ENCODE peak calls at places on chromosome 15, in four cellular contexts. X is CD4-positive, alpha-beta T cell; S is GM23338; U is CD8-positive, alpha-beta T cell. W is an unnamed sample.

GRCh38 chr15:39976291-39977274 is 42.7 kb downstream of the EIF2AK4 start:
- DNase-seq in S (peak), U (no peak), X (no peak), W (peak)

GRCh38 chr15:64163662-64164362 is 990 bp upstream of the PPIB start:
- DNase-seq in S (peak), U (no peak), X (no peak), W (no peak)

GRCh38 chr15:61997786-61998185 is 62.5 kb downstream of the VPS13C start:
- DNase-seq in U (no peak), S (no peak), X (no peak), W (no peak)

GRCh38 chr15:41627204-41627603 is 33.0 kb upstream of the MGA start:
- DNase-seq in X (no peak), U (no peak), S (no peak), W (no peak)

GRCh38 chr15:74130089-74130848 is at the start of gene ISLR2:
- DNase-seq in S (peak), U (no peak), X (no peak), W (no peak)

GRCh38 chr15:25719101-25719985 is 143.8 kb downstream of the ATP10A start:
- DNase-seq in U (no peak), S (no peak), X (no peak), W (no peak)

GRCh38 chr15:85168642-85169173 is 187.1 kb downstream of the PDE8A start:
- DNase-seq in X (peak), S (peak), U (peak), W (no peak)

GRCh38 chr15:86515625-86516024 is 436.0 kb downstream of the AGBL1 start:
- DNase-seq in S (no peak), X (no peak), U (no peak), W (no peak)

GRCh38 chr15:77614251-77614806 is 18.4 kb downstream of the LINGO1 start:
- DNase-seq in X (no peak), U (no peak), S (no peak), W (no peak)

GRCh38 chr15:77607894-77608261 is 24.8 kb downstream of the LINGO1 start:
- DNase-seq in X (no peak), U (no peak), S (no peak), W (no peak)

GRCh38 chr15:82051664-82052063 is 5.8 kb upstream of the MEX3B start:
- DNase-seq in X (no peak), U (no peak), S (no peak), W (no peak)

GRCh38 chr15:92365079-92365478 is 28.6 kb upstream of the ST8SIA2 start:
- DNase-seq in X (no peak), S (no peak), U (no peak), W (no peak)

GRCh38 chr15:86002444-86002843 is 77.2 kb upstream of the AGBL1 start:
- DNase-seq in U (no peak), X (no peak), S (no peak), W (no peak)

GRCh38 chr15:44308415-44308814 is 19.9 kb downstream of the GOLM2 start:
- DNase-seq in S (no peak), X (no peak), U (no peak), W (no peak)

GRCh38 chr15:54840999-54841398 is 355.7 kb downstream of the RSL24D1 start:
- DNase-seq in U (no peak), X (no peak), S (peak), W (no peak)

GRCh38 chr15:44261007-44261706 is 27.4 kb upstream of the GOLM2 start:
- DNase-seq in S (peak), U (no peak), X (no peak), W (no peak)

GRCh38 chr15:62742409-62743171 is 300.0 kb upstream of the TPM1 start:
- DNase-seq in X (peak), U (peak), S (peak), W (peak)

GRCh38 chr15:42138411-42138810 is 18.0 kb downstream of the PLA2G4F start:
- DNase-seq in X (no peak), S (no peak), U (no peak), W (no peak)

GRCh38 chr15:87672309-87672897 is 584.1 kb downstream of the NTRK3 start:
- DNase-seq in U (no peak), S (peak), X (no peak), W (peak)

GRCh38 chr15:43517354-43518072 is at the start of gene MAP1A:
- DNase-seq in S (peak), X (no peak), U (no peak), W (no peak)

GRCh38 chr15:78454992-78455391 is 17.0 kb downstream of the IREB2 start:
- DNase-seq in U (no peak), X (no peak), S (no peak), W (no peak)

GRCh38 chr15:88113909-88114308 is 142.6 kb downstream of the NTRK3 start:
- DNase-seq in S (no peak), X (no peak), U (no peak), W (no peak)

GRCh38 chr15:44705981-44706380 is 5.1 kb downstream of the PATL2 start:
- DNase-seq in X (no peak), U (no peak), S (no peak), W (no peak)

GRCh38 chr15:87489902-87490301 is 766.6 kb downstream of the NTRK3 start:
- DNase-seq in X (no peak), U (no peak), S (peak), W (no peak)

GRCh38 chr15:92400980-92401787 is 7.5 kb downstream of the ST8SIA2 start:
- DNase-seq in S (no peak), U (no peak), X (no peak), W (no peak)

GRCh38 chr15:65857718-65858402 is 11.4 kb upstream of the RAB11A start:
- DNase-seq in U (no peak), X (no peak), S (no peak), W (no peak)

GRCh38 chr15:66488525-66488924 is 9.0 kb downstream of the SNAPC5 start:
- DNase-seq in S (no peak), X (no peak), U (no peak), W (no peak)

GRCh38 chr15:58467722-58468436 is 36.1 kb downstream of the LIPC start:
- DNase-seq in U (no peak), X (no peak), S (no peak), W (no peak)

GRCh38 chr15:58472221-58472620 is 40.4 kb downstream of the LIPC start:
- DNase-seq in U (no peak), X (no peak), S (no peak), W (no peak)

GRCh38 chr15:58471341-58471740 is 39.5 kb downstream of the LIPC start:
- DNase-seq in X (no peak), U (no peak), S (no peak), W (no peak)

GRCh38 chr15:58467121-58467721 is 35.4 kb downstream of the LIPC start:
- DNase-seq in S (no peak), X (no peak), U (no peak), W (no peak)

GRCh38 chr15:58469432-58470353 is 37.9 kb downstream of the LIPC start:
- DNase-seq in S (peak), U (no peak), X (no peak), W (no peak)
- H3K27ac ChIP-seq in S (no peak), U (no peak), X (no peak), W (no peak)

DNA sequence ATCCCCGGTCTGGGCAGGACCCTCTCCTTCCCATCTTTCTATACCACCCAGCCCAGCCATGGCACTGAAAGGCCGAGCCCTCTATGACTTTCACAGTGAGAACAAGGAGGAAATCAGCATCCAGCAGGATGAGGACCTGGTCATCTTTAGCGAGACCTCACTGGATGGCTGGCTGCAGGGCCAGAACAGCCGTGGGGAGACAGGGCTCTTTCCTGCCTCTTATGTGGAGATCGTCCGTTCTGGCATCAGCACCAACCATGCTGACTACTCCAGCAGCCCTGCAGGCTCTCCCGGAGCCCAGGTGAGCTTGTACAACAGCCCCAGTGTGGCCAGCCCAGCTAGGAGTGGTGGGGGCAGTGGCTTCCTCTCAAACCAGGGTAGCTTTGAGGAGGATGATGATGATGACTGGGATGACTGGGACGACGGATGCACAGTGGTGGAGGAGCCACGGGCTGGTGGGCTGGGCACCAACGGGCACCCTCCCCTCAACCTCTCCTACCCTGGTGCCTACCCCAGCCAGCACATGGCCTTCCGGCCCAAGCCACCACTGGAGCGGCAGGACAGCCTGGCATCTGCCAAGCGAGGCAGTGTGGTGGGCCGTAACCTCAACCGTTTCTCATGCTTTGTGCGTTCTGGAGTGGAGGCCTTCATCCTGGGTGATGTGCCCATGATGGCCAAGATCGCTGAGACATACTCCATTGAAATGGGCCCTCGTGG is 1.5 kb downstream of the SNX33 start:
- DNase-seq in X (no peak), U (no peak), S (no peak), W (no peak)
- H3K27ac ChIP-seq in X (no peak), U (no peak), S (no peak), W (no peak)

GRCh38 chr15:38130739-38131498 is 121.7 kb upstream of the SPRED1 start:
- DNase-seq in U (no peak), X (no peak), S (peak), W (peak)
- H3K27ac ChIP-seq in U (no peak), X (no peak), S (no peak), W (peak)

GRCh38 chr15:60364306-60364924 is 33.4 kb downstream of the ANXA2 start:
- DNase-seq in X (no peak), S (no peak), U (no peak), W (no peak)
- H3K27ac ChIP-seq in X (no peak), S (no peak), U (no peak), W (no peak)

GRCh38 chr15:35671981-35672380 is 126.0 kb upstream of the DPH6 start:
- DNase-seq in S (no peak), U (no peak), X (no peak), W (no peak)

GRCh38 chr15:35669457-35670045 is 123.6 kb upstream of the DPH6 start:
- DNase-seq in X (no peak), S (no peak), U (no peak), W (no peak)

GRCh38 chr15:35674873-35675781 is 129.2 kb upstream of the DPH6 start:
- DNase-seq in U (no peak), S (peak), X (no peak), W (no peak)

GRCh38 chr15:35671197-35671596 is 125.2 kb upstream of the DPH6 start:
- DNase-seq in X (no peak), U (no peak), S (no peak), W (no peak)

GRCh38 chr15:35673093-35673573 is 127.2 kb upstream of the DPH6 start:
- DNase-seq in S (no peak), X (no peak), U (no peak), W (no peak)
- H3K27ac ChIP-seq in S (no peak), X (no peak), U (no peak), W (no peak)

GRCh38 chr15:89836255-89837133 is 21.8 kb upstream of the ANPEP start:
- DNase-seq in S (no peak), U (no peak), X (no peak), W (no peak)

GRCh38 chr15:89835190-89835564 is 20.5 kb upstream of the ANPEP start:
- DNase-seq in U (no peak), S (no peak), X (no peak), W (no peak)

GRCh38 chr15:89839424-89839823 is 24.8 kb upstream of the ANPEP start:
- DNase-seq in S (no peak), X (no peak), U (no peak), W (no peak)

GRCh38 chr15:89837830-89838178 is 23.2 kb upstream of the ANPEP start:
- DNase-seq in X (no peak), U (no peak), S (no peak), W (no peak)

DNA sequence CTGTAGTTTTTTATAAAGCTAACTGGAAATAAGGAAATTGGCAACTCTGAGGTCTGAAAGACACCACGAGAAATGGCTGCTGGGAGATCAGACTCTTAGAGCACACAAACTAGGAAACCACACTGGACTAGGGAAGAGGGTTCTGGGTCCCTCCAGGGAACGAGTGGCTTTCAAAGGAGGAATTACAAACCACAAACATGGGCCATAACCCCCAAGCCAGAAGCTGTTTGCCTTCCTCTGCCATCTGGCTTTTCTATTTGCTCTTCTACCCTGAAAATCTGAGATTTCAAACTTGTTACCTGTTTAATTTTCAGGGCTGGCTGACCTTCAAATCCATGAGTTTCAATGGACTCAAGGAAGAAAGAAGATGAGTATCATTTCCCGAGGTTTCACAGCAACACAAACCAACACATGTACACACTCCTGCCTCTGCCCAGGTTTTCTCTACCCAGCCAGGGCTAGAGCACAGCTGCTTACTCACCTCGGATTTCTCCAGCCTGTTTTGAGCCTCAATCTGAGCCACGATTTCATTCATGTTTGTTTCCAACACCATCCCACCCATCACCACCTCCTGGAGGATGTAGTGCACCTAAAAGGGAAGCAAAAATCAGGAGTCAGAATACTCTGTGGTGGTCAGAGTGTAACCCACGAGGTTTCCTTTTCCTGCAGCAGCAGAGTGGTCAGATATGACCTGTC is 22.6 kb upstream of the ANPEP start:
- DNase-seq in S (no peak), X (no peak), U (no peak), W (no peak)
- H3K27ac ChIP-seq in S (no peak), X (no peak), U (no peak), W (peak)

DNA sequence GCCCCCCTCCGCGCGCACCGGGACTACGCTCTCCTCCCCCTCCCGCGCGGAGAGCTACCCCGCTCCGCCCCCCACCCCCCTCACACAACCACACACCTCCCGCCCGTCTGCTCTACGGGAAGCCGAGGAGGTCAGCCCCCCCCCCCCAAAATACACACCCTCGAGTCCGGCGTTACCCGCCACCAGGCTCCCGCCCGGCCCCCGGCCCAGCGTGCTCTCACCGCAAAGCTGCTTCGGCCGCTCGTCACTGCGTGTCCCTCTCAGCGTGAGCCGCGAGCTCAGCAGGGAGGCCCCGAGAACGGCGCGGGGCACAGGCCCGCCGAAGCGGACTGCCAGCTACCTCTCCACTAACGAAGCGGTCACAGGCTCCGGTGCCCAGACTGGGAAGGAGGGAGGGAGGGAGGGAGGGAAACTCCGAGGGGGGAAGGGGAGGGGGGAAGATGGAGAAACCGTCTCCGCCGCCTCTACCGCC is 252 bp downstream of the SIN3A start:
- DNase-seq in X (no peak), U (no peak), S (no peak), W (no peak)
- H3K27ac ChIP-seq in X (peak), U (peak), S (peak), W (peak)

W was measured in substantia nigra.